ENCODE peak calls at places on chromosome 21, in four cellular contexts. R is lung; L is HCT116; K is CD4-positive, CD25-positive, alpha-beta regulatory T cell. I is an unnamed sample. For H3K9me3 and H3K4me1, the result is how much of the 10 kb centered on the place peaks cover.

GRCh38 chr21:16569679-16570078 is 839.9 kb downstream of the USP25 start:
- DNase-seq in R (no peak), L (no peak), K (no peak), I (peak)

GRCh38 chr21:24509131-24509530 is 1098.2 kb downstream of the MRPL39 start:
- DNase-seq in R (no peak), L (no peak), K (no peak), I (no peak)

GRCh38 chr21:14572206-14572780 is 26.2 kb upstream of the SAMSN1 start:
- DNase-seq in R (no peak), L (no peak), K (no peak), I (no peak)

GRCh38 chr21:19557488-19557887 is 1153.9 kb upstream of the TMPRSS15 start:
- DNase-seq in R (no peak), L (no peak), K (no peak), I (no peak)

GRCh38 chr21:29939859-29940245 is at the start of gene GRIK1:
- DNase-seq in R (no peak), L (no peak), K (no peak), I (no peak)

GRCh38 chr21:30839304-30839703 is 9.7 kb upstream of the KRTAP7-1 start:
- DNase-seq in R (no peak), L (no peak), K (peak), I (peak)

GRCh38 chr21:15667010-15667409 is 62.8 kb upstream of the USP25 start:
- DNase-seq in R (no peak), L (no peak), K (no peak), I (no peak)

GRCh38 chr21:29571949-29572348 is 273.2 kb downstream of the BACH1 start:
- DNase-seq in R (no peak), L (no peak), K (no peak), I (no peak)

GRCh38 chr21:31198575-31198974 is 145.5 kb downstream of the TIAM1 start:
- DNase-seq in R (no peak), L (peak), K (peak), I (peak)

GRCh38 chr21:17848228-17848627 is 29.1 kb upstream of the C21orf91 start:
- DNase-seq in R (no peak), L (no peak), K (peak), I (peak)

GRCh38 chr21:26041441-26042180 is 129.0 kb downstream of the APP start:
- DNase-seq in R (no peak), L (no peak), K (no peak), I (no peak)

DNA sequence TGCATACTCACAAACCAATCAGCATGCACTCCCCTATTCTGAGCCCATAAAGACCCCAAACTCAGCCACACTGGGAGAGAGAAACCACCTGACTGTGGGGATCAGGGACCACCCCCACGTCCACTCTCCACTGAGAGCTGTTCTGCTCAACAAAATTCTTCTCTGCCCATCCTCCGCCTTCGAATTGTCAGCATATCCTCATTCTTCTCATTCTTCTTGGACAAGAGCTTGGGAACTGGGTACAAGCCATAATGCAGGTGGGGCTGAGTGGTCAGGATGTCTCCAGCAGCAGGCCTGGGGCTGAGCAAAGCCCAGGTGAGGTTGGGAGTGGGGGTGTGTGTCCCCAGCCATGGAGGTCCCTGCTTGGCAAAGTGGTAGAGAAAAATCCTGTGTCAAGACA is 34.6 kb upstream of the IFNGR2 start:
- DNase-seq in R (no peak), L (no peak), K (no peak), I (no peak)
- H3K9me3 ChIP-seq in R (under half), L (under half), K (under half), I (under half)

GRCh38 chr21:45479691-45480675 is 62.3 kb downstream of the SLC19A1 start:
- DNase-seq in R (no peak), L (no peak), K (peak), I (no peak)
- H3K4me3 ChIP-seq in R (no peak), L (no peak), K (no peak), I (no peak)

GRCh38 chr21:46063227-46063626 is 34.7 kb upstream of the COL6A2 start:
- DNase-seq in R (no peak), L (no peak), K (no peak), I (no peak)
- H3K4me1 ChIP-seq in R (under half), L (under half), K (under half), I (under half)

GRCh38 chr21:34965200-34966174 is 83.6 kb downstream of the RUNX1 start:
- DNase-seq in R (no peak), L (no peak), K (no peak), I (peak)
- H3K9me3 ChIP-seq in R (under half), L (under half), K (under half), I (under half)

DNA sequence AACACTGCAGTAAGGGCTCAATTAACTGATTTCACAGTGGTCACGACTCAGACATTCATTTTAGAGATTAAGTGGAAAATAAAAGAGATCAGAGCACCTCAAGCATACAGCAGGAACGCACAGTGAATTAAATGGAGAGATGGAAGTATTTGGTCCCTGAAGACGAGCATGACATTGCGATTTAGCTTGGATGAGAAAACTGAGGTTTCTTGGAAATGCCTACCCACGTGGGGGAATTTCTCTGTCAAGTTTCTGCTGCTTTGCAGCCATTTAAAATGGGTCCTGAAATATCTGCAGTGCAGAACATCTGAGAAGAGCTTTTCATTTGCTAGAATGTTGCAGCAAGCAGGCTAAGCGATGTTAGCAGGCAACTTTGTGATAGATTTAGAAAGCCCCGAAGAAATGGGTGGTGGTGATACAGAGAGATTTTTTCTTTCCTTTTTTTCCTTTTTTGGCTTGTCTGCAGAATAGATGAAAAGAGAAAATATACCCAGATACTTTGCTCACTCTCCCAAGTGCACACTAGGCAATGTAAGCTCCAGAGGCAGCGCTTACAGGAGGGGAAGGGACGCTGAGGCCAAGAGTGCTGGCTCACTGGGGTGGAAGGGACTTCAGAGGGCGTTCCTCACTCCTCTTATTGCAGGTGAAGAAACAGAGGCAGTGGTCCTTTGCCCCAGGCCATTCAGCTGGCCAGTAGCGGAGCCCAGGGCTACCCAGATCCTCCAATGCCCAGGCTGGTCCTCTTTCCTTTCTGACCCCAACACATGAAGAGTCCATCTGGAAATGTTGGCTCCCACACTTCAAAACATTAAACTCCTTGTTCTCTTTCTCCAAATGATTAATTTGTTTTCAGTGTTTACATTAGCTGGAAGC is 257.9 kb downstream of the KCNJ6 start:
- DNase-seq in R (no peak), L (no peak), K (no peak), I (no peak)
- H3K4me3 ChIP-seq in R (no peak), L (no peak), K (no peak), I (no peak)

GRCh38 chr21:41425588-41425953 is 468 bp upstream of the MX1 start:
- DNase-seq in R (no peak), L (no peak), K (no peak), I (no peak)
- H3K4me1 ChIP-seq in R (under half), L (under half), K (under half), I (under half)

DNA sequence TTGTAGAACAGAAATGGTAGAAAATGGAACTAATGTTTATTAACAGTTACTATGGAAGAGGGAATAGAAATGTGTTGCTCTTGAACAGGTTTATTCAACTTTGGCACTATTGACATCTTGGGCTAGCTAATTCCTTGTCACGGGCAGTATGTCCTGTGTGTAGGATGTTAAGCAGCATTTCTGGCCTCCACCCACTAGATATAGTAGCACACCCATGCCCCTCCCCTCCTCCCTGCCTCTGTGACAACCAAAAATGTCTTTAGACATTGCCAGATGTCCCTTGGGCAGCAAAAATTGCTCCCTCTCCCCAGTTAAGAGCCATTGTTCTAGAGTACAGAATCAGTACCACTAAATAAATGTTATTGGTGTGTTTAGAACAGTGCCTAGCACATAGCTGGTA is 91.4 kb upstream of the TPTE start:
- DNase-seq in R (no peak), L (no peak), K (no peak), I (no peak)
- H3K9me3 ChIP-seq in R (under half), L (half or more), K (under half), I (under half)

GRCh38 chr21:42670884-42671283 is 17.5 kb downstream of the PDE9A start:
- DNase-seq in R (no peak), L (no peak), K (no peak), I (no peak)

GRCh38 chr21:42673633-42674328 is 20.4 kb downstream of the PDE9A start:
- DNase-seq in R (no peak), L (no peak), K (no peak), I (no peak)

GRCh38 chr21:42674351-42674940 is 21.0 kb downstream of the PDE9A start:
- DNase-seq in R (no peak), L (no peak), K (no peak), I (no peak)

GRCh38 chr21:42671778-42672593 is 18.6 kb downstream of the PDE9A start:
- DNase-seq in R (no peak), L (no peak), K (no peak), I (peak)

GRCh38 chr21:42672699-42673458 is 19.5 kb downstream of the PDE9A start:
- DNase-seq in R (peak), L (no peak), K (no peak), I (peak)
- H3K4me3 ChIP-seq in R (no peak), L (peak), K (no peak), I (no peak)